ENCODE peak calls at places on chromosomes 5 and 9, in four cellular contexts. W, L, M and S are unnamed samples.

GRCh38 chr5:136018814-136019777 is 9.7 kb upstream of the TGFBI start:
- DNase-seq in W (peak; percentile 59), L (no peak), M (no peak), S (no peak)

GRCh38 chr5:124880903-124881302 is 134.5 kb upstream of the ZNF608 start:
- DNase-seq in L (no peak), W (no peak), M (no peak), S (no peak)

GRCh38 chr9:77764894-77765780 is 117.0 kb upstream of the GNA14 start:
- DNase-seq in L (peak; percentile 11), M (no peak), W (peak; percentile 84), S (no peak)

GRCh38 chr5:159702301-159702700 is 214.0 kb upstream of the ADRA1B start:
- DNase-seq in W (no peak), M (no peak), L (no peak), S (no peak)

GRCh38 chr5:102561894-102562760 is 63.3 kb upstream of the SLCO6A1 start:
- DNase-seq in M (peak; percentile 12), W (peak; percentile 11), L (no peak), S (no peak)

GRCh38 chr5:154749496-154749895 is 5.7 kb upstream of the LARP1 start:
- DNase-seq in M (no peak), W (no peak), L (no peak), S (no peak)

GRCh38 chr9:23829580-23830458 is 3.8 kb upstream of the ELAVL2 start:
- DNase-seq in W (peak; percentile 14), M (no peak), L (no peak), S (no peak)

GRCh38 chr5:64292611-64293215 is 127.1 kb downstream of the RNF180 start:
- DNase-seq in W (no peak), L (no peak), M (no peak), S (no peak)

GRCh38 chr5:93831449-93831848 is 90.0 kb upstream of the POU5F2 start:
- DNase-seq in M (no peak), L (no peak), W (no peak), S (no peak)

GRCh38 chr9:91161465-91162275 is 200.0 kb downstream of the AUH start:
- DNase-seq in M (no peak), W (no peak), L (no peak), S (no peak)

GRCh38 chr9:94867842-94868312 is 141.4 kb downstream of the AOPEP start:
- DNase-seq in W (peak; percentile 82), L (peak; percentile 46), M (no peak), S (no peak)

GRCh38 chr5:36374275-36374862 is 72.7 kb upstream of the RANBP3L start:
- DNase-seq in W (no peak), L (no peak), M (no peak), S (no peak)

GRCh38 chr5:8098044-8098443 is 229.1 kb downstream of the MTRR start:
- DNase-seq in L (no peak), M (no peak), W (no peak), S (no peak)

GRCh38 chr9:123373941-123374340 is 17.9 kb downstream of the CRB2 start:
- DNase-seq in L (no peak), W (peak; percentile 11), M (no peak), S (peak; percentile 82)

GRCh38 chr9:97714435-97714834 is 17.3 kb upstream of the XPA start:
- DNase-seq in M (no peak), W (no peak), L (no peak), S (no peak)

GRCh38 chr9:749712-750111 is 91.8 kb upstream of the DMRT1 start:
- DNase-seq in L (no peak), W (no peak), M (no peak), S (no peak)

GRCh38 chr5:138647261-138647788 is 72.1 kb upstream of the HSPA9 start:
- DNase-seq in M (no peak), L (peak; percentile 10), W (no peak), S (no peak)

GRCh38 chr9:6506571-6506970 is 93.6 kb downstream of the UHRF2 start:
- DNase-seq in W (no peak), L (no peak), M (no peak), S (no peak)

GRCh38 chr9:88388203-88388885 is at the start of gene SPIN1:
- DNase-seq in M (peak; percentile 73), L (no peak), W (peak; percentile 87), S (peak; percentile 69)

GRCh38 chr9:132249123-132249522 is 87.3 kb downstream of the NTNG2 start:
- DNase-seq in M (no peak), L (no peak), W (no peak), S (no peak)

GRCh38 chr9:34496149-34496712 is 26.6 kb downstream of the ENHO start:
- DNase-seq in M (no peak), L (peak; percentile 86), W (peak; percentile 74), S (no peak)

GRCh38 chr5:50967388-50968039 is 301.1 kb downstream of the PARP8 start:
- DNase-seq in M (no peak), W (no peak), L (no peak), S (peak; percentile 47)

GRCh38 chr5:173624276-173624675 is 7.8 kb upstream of the BOD1 start:
- DNase-seq in W (no peak), L (no peak), M (no peak), S (no peak)

GRCh38 chr9:136310273-136311030 is 6.6 kb upstream of the CCDC187 start:
- DNase-seq in W (no peak), L (no peak), M (no peak), S (no peak)

GRCh38 chr5:80752427-80752826 is 97.6 kb upstream of the DHFR start:
- DNase-seq in W (no peak), M (no peak), L (no peak), S (no peak)

GRCh38 chr9:35042081-35042604 is 30.3 kb downstream of the VCP start:
- DNase-seq in W (no peak), L (no peak), M (peak; percentile 26), S (no peak)

GRCh38 chr5:53023969-53024368 is 34.8 kb downstream of the ITGA2 start:
- DNase-seq in W (peak; percentile 74), L (no peak), M (no peak), S (no peak)

GRCh38 chr5:98775962-98776687 is 2.7 kb downstream of the RGMB start:
- DNase-seq in M (no peak), W (no peak), L (no peak), S (no peak)

GRCh38 chr5:145960848-145961600 is 24.6 kb downstream of the SH3RF2 start:
- DNase-seq in L (no peak), M (no peak), W (no peak), S (no peak)

GRCh38 chr5:39712316-39713223 is 287.8 kb upstream of the DAB2 start:
- DNase-seq in M (no peak), W (no peak), L (no peak), S (no peak)

GRCh38 chr9:70094747-70095146 is 51.1 kb downstream of the MAMDC2 start:
- DNase-seq in W (no peak), L (no peak), M (no peak), S (no peak)

GRCh38 chr5:40485021-40485998 is 194.4 kb upstream of the PTGER4 start:
- DNase-seq in W (no peak), M (peak; percentile 33), L (no peak), S (no peak)

GRCh38 chr5:134070648-134070978 is 43.9 kb upstream of the TCF7 start:
- DNase-seq in L (no peak), M (no peak), W (no peak), S (no peak)